ENCODE peak calls at places on chromosomes 12 and 14, in four cellular contexts. D is MM.1S, U is hepatocyte, M is SK-N-SH. I is an unnamed sample.

GRCh38 chr14:77022219-77022852 is 6.2 kb downstream of the IRF2BPL start:
- DNase-seq in U (peak; percentile 17), M (no peak), D (peak; percentile 72), I (no peak)

GRCh38 chr12:19014243-19014642 is 115.3 kb upstream of the PLEKHA5 start:
- DNase-seq in D (no peak), M (no peak), U (no peak), I (no peak)

GRCh38 chr14:58904771-58905170 is 267.0 kb downstream of the DACT1 start:
- DNase-seq in U (no peak), M (peak; percentile 30), D (no peak), I (no peak)

GRCh38 chr12:29783773-29784666 is at the start of gene TMTC1:
- DNase-seq in U (peak; percentile 81), M (peak; percentile 95), D (peak; percentile 69), I (peak; percentile 87)

GRCh38 chr12:53214687-53215455 is 7.8 kb upstream of the ITGB7 start:
- DNase-seq in U (no peak), M (no peak), D (no peak), I (peak; percentile 60)

GRCh38 chr12:73906757-73907156 is 630.9 kb upstream of the ATXN7L3B start:
- DNase-seq in M (no peak), U (no peak), D (no peak), I (peak; percentile 17)

GRCh38 chr12:45615268-45615667 is 114.2 kb upstream of the ARID2 start:
- DNase-seq in U (peak; percentile 13), D (no peak), M (peak; percentile 41), I (no peak)

GRCh38 chr14:76501156-76501555 is 125.2 kb downstream of the ESRRB start:
- DNase-seq in M (no peak), D (no peak), U (no peak), I (no peak)

GRCh38 chr12:52233462-52234141 is 559 bp downstream of the KRT7 start:
- DNase-seq in M (peak; percentile 42), U (no peak), D (no peak), I (peak; percentile 49)

GRCh38 chr12:99648183-99648582 is 630 bp downstream of the GARIN6 start:
- DNase-seq in U (no peak), D (no peak), M (no peak), I (no peak)

GRCh38 chr12:11812558-11813421 is 163.3 kb downstream of the ETV6 start:
- DNase-seq in M (peak; percentile 65), U (peak; percentile 35), D (peak; percentile 83), I (peak; percentile 70)

GRCh38 chr14:101478796-101479410 is 82.4 kb upstream of the DIO3 start:
- DNase-seq in M (no peak), U (no peak), D (no peak), I (no peak)

GRCh38 chr12:32253154-32253795 is 146.1 kb upstream of the FGD4 start:
- DNase-seq in U (no peak), M (no peak), D (no peak), I (no peak)

GRCh38 chr12:124231980-124232653 is 62.8 kb upstream of the RFLNA start:
- DNase-seq in M (no peak), U (peak; percentile 84), D (no peak), I (no peak)

GRCh38 chr14:22131749-22132476 is 457.1 kb downstream of the DAD1 start:
- DNase-seq in D (peak; percentile 35), U (no peak), M (no peak), I (peak; percentile 72)

GRCh38 chr14:87686736-87687135 is 306.2 kb downstream of the GALC start:
- DNase-seq in U (no peak), D (no peak), M (no peak), I (no peak)

GRCh38 chr12:93402333-93403311 is 24.9 kb downstream of the NUDT4 start:
- DNase-seq in D (no peak), U (no peak), M (no peak), I (no peak)

GRCh38 chr12:31117203-31118011 is 43.7 kb downstream of the DDX11 start:
- DNase-seq in M (peak; percentile 80), D (peak; percentile 45), U (peak; percentile 76), I (peak; percentile 69)

GRCh38 chr12:53078425-53079225 is 565 bp downstream of the SPRYD3 start:
- DNase-seq in U (no peak), D (peak; percentile 70), M (no peak), I (peak; percentile 72)

GRCh38 chr12:25557830-25558436 is 4.8 kb upstream of the LMNTD1 start:
- DNase-seq in M (peak; percentile 8), D (peak; percentile 53), U (peak; percentile 68), I (peak; percentile 89)

GRCh38 chr14:51298895-51299294 is 58.8 kb downstream of the TMX1 start:
- DNase-seq in M (no peak), U (no peak), D (peak; percentile 51), I (no peak)
- TF ChIP-seq EZH2phosphoT487 in M (no peak), U (no peak), D (no peak), I (no peak)

GRCh38 chr12:46754550-46754949 is 71.2 kb downstream of the SLC38A4 start:
- DNase-seq in U (no peak), D (no peak), M (no peak), I (no peak)

GRCh38 chr12:46749322-46749721 is 76.5 kb downstream of the SLC38A4 start:
- DNase-seq in D (no peak), U (no peak), M (no peak), I (no peak)

GRCh38 chr12:46752396-46752795 is 73.4 kb downstream of the SLC38A4 start:
- DNase-seq in U (no peak), D (no peak), M (no peak), I (no peak)

GRCh38 chr12:46751173-46751572 is 74.6 kb downstream of the SLC38A4 start:
- DNase-seq in D (no peak), U (no peak), M (no peak), I (no peak)
- TF ChIP-seq CTCF in D (no peak), U (no peak), M (no peak), I (no peak)

GRCh38 chr14:51644215-51644969 is 7.3 kb upstream of the FRMD6 start:
- DNase-seq in D (no peak), U (no peak), M (no peak), I (no peak)
- TF ChIP-seq EZH2phosphoT487 in D (no peak), U (no peak), M (no peak), I (no peak)

DNA sequence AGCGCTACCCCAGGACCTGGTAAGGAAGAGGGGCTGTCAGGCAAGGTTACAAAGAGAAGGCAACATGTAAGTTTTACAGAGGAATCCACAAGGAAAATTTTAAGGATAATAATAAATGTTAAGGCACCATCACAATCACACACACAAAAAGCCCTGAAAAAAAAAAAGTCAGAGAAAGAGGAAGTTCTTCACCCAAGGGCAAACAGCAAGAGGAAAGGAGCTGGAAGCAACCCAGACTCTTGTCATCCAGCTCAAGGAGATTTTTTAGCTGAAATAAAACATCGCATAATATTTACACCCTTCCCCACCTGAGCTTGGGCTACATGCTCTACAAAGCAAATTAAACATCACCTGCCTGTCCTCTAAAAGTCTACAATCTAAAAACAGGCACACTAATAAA is 9.5 kb downstream of the SPTB start:
- DNase-seq in U (no peak), D (no peak), M (no peak), I (no peak)
- TF ChIP-seq CTCF in U (no peak), D (no peak), M (no peak), I (no peak)

GRCh38 chr14:104286496-104286895 is 148.1 kb downstream of the KIF26A start:
- DNase-seq in D (no peak), U (no peak), M (no peak), I (no peak)

GRCh38 chr14:104285483-104285790 is 147.1 kb downstream of the KIF26A start:
- DNase-seq in U (no peak), M (peak; percentile 66), D (no peak), I (no peak)

GRCh38 chr14:104288272-104288671 is 149.9 kb downstream of the KIF26A start:
- DNase-seq in M (peak; percentile 2), U (no peak), D (no peak), I (no peak)

GRCh38 chr14:104286086-104286485 is 147.7 kb downstream of the KIF26A start:
- DNase-seq in U (no peak), D (no peak), M (no peak), I (no peak)

GRCh38 chr14:104287301-104288009 is 149.1 kb downstream of the KIF26A start:
- DNase-seq in U (no peak), M (no peak), D (no peak), I (no peak)
- TF ChIP-seq EZH2phosphoT487 in U (no peak), M (no peak), D (no peak), I (no peak)

DNA sequence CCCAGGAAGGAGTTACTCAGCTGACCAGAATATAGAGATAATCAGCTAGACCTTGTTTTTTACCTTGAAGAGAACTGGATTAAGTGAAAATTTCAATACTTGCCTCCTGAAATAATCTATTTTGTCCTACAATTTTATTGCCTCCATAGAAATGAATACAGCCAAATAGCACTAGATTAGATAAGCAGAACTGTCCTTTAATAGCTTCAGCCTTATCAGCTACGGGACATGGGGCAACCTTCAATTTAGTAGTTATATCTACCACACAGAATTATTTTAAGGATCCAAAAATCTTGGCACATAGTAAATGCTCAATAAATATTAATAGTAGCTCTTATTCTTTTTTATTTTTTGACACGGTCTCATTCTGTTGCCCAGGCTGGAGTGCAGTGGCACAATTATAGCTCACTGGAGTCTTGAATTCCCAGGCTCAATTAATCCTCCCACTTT is 67.2 kb upstream of the PLEKHG3 start:
- DNase-seq in M (no peak), U (no peak), D (no peak), I (no peak)
- TF ChIP-seq CTCF in M (no peak), U (no peak), D (no peak), I (no peak)

GRCh38 chr14:73695997-73696396 is 18.2 kb downstream of the PNMA1 start:
- DNase-seq in U (no peak), D (no peak), M (no peak), I (no peak)

GRCh38 chr14:73694083-73694482 is 20.1 kb downstream of the PNMA1 start:
- DNase-seq in M (no peak), U (no peak), D (no peak), I (no peak)

GRCh38 chr14:73700325-73700724 is 13.9 kb downstream of the PNMA1 start:
- DNase-seq in D (no peak), U (no peak), M (no peak), I (no peak)

GRCh38 chr14:73695082-73695481 is 19.1 kb downstream of the PNMA1 start:
- DNase-seq in D (no peak), U (no peak), M (no peak), I (no peak)

GRCh38 chr14:73696466-73697390 is 17.5 kb downstream of the PNMA1 start:
- DNase-seq in D (no peak), M (no peak), U (no peak), I (no peak)
- TF ChIP-seq EZH2phosphoT487 in D (no peak), M (no peak), U (no peak), I (no peak)

DNA sequence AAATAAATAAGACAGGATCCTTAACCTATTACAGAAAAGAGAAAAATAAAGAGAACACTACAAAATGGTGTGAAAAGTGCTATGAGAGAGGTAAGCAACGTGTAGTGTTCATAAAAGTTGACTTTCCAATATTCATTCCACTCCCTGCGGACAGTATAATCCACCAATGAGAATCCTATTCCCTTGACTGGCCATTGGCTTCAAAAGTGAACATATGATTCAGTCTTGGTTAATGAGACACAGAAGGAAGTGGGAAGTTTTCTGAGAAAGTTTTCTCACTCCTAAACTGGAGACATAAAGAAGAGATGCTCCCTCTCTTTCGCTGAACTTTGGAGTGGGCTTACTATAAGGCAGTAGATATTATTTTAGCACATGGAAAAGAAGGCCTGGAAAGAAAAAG is 153.1 kb downstream of the PAWR start:
- DNase-seq in M (no peak), U (no peak), D (no peak), I (no peak)
- TF ChIP-seq CTCF in M (no peak), U (no peak), D (no peak), I (no peak)

I was measured in GM23338.